ENCODE peak calls at places on chromosomes 16 and 17, in ten cellular contexts. One of them, this sample, is unnamed.

GRCh38 chr17:63550816-63551639 is 751 bp downstream of the DCAF7 start:
- DNase-seq in BE2C: peak
- DNase-seq in endothelial cell of umbilical vein: peak
- DNase-seq in heart right ventricle: no peak
- DNase-seq in thoracic aorta: no peak
- DNase-seq in fibroblast of the aortic adventitia: peak
- DNase-seq in neural progenitor cell: peak
- DNase-seq in body of pancreas: no peak
- DNase-seq in OCI-LY7: peak
- DNase-seq in A549: peak
- DNase-seq in this sample: peak

GRCh38 chr16:55711959-55712876 is 56.4 kb downstream of the SLC6A2 start:
- DNase-seq in BE2C: peak
- DNase-seq in endothelial cell of umbilical vein: peak
- DNase-seq in heart right ventricle: peak
- DNase-seq in thoracic aorta: no peak
- DNase-seq in fibroblast of the aortic adventitia: peak
- DNase-seq in neural progenitor cell: peak
- DNase-seq in body of pancreas: peak
- DNase-seq in OCI-LY7: peak
- DNase-seq in A549: peak
- DNase-seq in this sample: peak

GRCh38 chr16:55116165-55116894 is 185.7 kb downstream of the IRX5 start:
- DNase-seq in BE2C: no peak
- DNase-seq in endothelial cell of umbilical vein: no peak
- DNase-seq in heart right ventricle: no peak
- DNase-seq in thoracic aorta: no peak
- DNase-seq in fibroblast of the aortic adventitia: peak
- DNase-seq in neural progenitor cell: no peak
- DNase-seq in body of pancreas: no peak
- DNase-seq in OCI-LY7: no peak
- DNase-seq in A549: no peak
- DNase-seq in this sample: no peak

GRCh38 chr16:64297863-64298579 is 823.8 kb downstream of the CDH11 start:
- DNase-seq in BE2C: no peak
- DNase-seq in endothelial cell of umbilical vein: no peak
- DNase-seq in heart right ventricle: no peak
- DNase-seq in thoracic aorta: no peak
- DNase-seq in fibroblast of the aortic adventitia: no peak
- DNase-seq in neural progenitor cell: no peak
- DNase-seq in body of pancreas: no peak
- DNase-seq in OCI-LY7: no peak
- DNase-seq in A549: no peak
- DNase-seq in this sample: no peak

GRCh38 chr17:189444-189843 is 8.0 kb upstream of the DOC2B start:
- DNase-seq in BE2C: no peak
- DNase-seq in endothelial cell of umbilical vein: no peak
- DNase-seq in heart right ventricle: no peak
- DNase-seq in thoracic aorta: no peak
- DNase-seq in fibroblast of the aortic adventitia: no peak
- DNase-seq in neural progenitor cell: no peak
- DNase-seq in body of pancreas: no peak
- DNase-seq in OCI-LY7: no peak
- DNase-seq in A549: no peak
- DNase-seq in this sample: no peak

GRCh38 chr16:83956336-83957289 is 3.6 kb downstream of the OSGIN1 start:
- DNase-seq in BE2C: peak
- DNase-seq in endothelial cell of umbilical vein: peak
- DNase-seq in heart right ventricle: peak
- DNase-seq in thoracic aorta: peak
- DNase-seq in fibroblast of the aortic adventitia: peak
- DNase-seq in neural progenitor cell: peak
- DNase-seq in body of pancreas: peak
- DNase-seq in OCI-LY7: peak
- DNase-seq in A549: peak
- DNase-seq in this sample: peak

GRCh38 chr17:55167024-55167721 is 97.6 kb upstream of the HLF start:
- DNase-seq in BE2C: no peak
- DNase-seq in endothelial cell of umbilical vein: peak
- DNase-seq in heart right ventricle: no peak
- DNase-seq in thoracic aorta: no peak
- DNase-seq in fibroblast of the aortic adventitia: no peak
- DNase-seq in neural progenitor cell: no peak
- DNase-seq in body of pancreas: no peak
- DNase-seq in OCI-LY7: no peak
- DNase-seq in A549: no peak
- DNase-seq in this sample: no peak

GRCh38 chr16:569445-570254 is at the start of gene PIGQ:
- DNase-seq in BE2C: peak
- DNase-seq in endothelial cell of umbilical vein: peak
- DNase-seq in heart right ventricle: peak
- DNase-seq in thoracic aorta: peak
- DNase-seq in fibroblast of the aortic adventitia: peak
- DNase-seq in neural progenitor cell: peak
- DNase-seq in body of pancreas: peak
- DNase-seq in OCI-LY7: peak
- DNase-seq in A549: peak
- DNase-seq in this sample: peak

DNA sequence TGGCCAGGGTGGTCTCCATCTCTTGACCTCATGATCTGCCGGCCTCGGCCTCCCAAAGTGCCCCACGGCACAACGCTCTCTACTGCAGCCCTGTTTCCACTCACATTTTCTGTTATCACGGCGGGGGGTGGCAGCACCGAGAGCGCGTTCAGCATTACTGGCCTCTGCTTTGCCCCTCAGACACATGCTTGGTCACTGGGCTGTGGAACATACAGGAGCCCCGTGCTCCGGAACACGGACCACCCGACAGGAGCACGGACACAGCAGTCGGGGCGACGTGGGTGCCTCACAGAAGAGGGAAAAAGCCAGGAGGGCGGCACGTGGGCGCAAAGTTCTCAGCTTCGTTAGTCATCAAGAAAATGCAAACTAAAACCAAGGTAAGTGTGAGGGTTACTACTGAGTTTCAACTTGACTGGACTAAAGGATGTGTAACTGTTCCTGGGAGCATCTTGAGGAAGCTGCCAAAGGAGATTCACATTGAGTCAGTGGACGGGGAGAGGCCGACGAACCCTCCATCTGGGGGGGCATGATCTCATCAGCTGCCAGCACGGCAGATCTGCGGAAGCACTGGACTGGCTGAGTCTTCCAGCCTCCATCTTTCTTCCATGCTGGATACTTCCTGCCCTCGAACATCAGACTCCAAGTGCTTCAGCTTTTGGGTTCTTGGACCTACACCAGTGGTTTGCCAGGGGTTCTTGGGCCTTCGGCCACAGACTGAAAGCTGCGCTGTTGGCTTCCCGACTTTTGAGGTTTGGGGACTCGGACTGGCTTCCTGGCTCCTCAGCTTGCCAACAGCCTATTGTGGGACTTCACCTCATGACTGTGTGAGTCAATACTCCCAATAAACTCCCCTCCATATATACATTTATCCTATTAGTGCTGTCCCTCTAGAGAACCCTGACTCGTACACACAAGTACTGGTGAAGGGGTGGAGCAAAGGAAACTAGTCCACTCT is 106.8 kb downstream of the ZNF778 start:
- DNase-seq in BE2C: no peak
- DNase-seq in endothelial cell of umbilical vein: no peak
- DNase-seq in heart right ventricle: no peak
- DNase-seq in thoracic aorta: no peak
- DNase-seq in fibroblast of the aortic adventitia: peak
- DNase-seq in neural progenitor cell: no peak
- DNase-seq in body of pancreas: no peak
- DNase-seq in OCI-LY7: no peak
- DNase-seq in A549: no peak
- DNase-seq in this sample: no peak
- H3K4me3 ChIP-seq in BE2C: no peak
- H3K4me3 ChIP-seq in endothelial cell of umbilical vein: no peak
- H3K4me3 ChIP-seq in heart right ventricle: no peak
- H3K4me3 ChIP-seq in thoracic aorta: no peak
- H3K4me3 ChIP-seq in fibroblast of the aortic adventitia: no peak
- H3K4me3 ChIP-seq in neural progenitor cell: no peak
- H3K4me3 ChIP-seq in body of pancreas: no peak
- H3K4me3 ChIP-seq in OCI-LY7: no peak
- H3K4me3 ChIP-seq in A549: no peak
- H3K4me3 ChIP-seq in this sample: no peak

GRCh38 chr17:17664073-17664470 is 17.2 kb upstream of the RAI1 start:
- DNase-seq in BE2C: no peak
- DNase-seq in endothelial cell of umbilical vein: no peak
- DNase-seq in heart right ventricle: no peak
- DNase-seq in thoracic aorta: no peak
- DNase-seq in fibroblast of the aortic adventitia: no peak
- DNase-seq in neural progenitor cell: no peak
- DNase-seq in body of pancreas: no peak
- DNase-seq in OCI-LY7: no peak
- DNase-seq in A549: no peak
- DNase-seq in this sample: no peak

GRCh38 chr17:17663160-17664072 is 17.8 kb upstream of the RAI1 start:
- DNase-seq in BE2C: peak
- DNase-seq in endothelial cell of umbilical vein: peak
- DNase-seq in heart right ventricle: no peak
- DNase-seq in thoracic aorta: peak
- DNase-seq in fibroblast of the aortic adventitia: peak
- DNase-seq in neural progenitor cell: peak
- DNase-seq in body of pancreas: peak
- DNase-seq in OCI-LY7: peak
- DNase-seq in A549: peak
- DNase-seq in this sample: peak

GRCh38 chr17:17659340-17659739 is 21.9 kb upstream of the RAI1 start:
- DNase-seq in BE2C: no peak
- DNase-seq in endothelial cell of umbilical vein: no peak
- DNase-seq in heart right ventricle: no peak
- DNase-seq in thoracic aorta: no peak
- DNase-seq in fibroblast of the aortic adventitia: no peak
- DNase-seq in neural progenitor cell: no peak
- DNase-seq in body of pancreas: no peak
- DNase-seq in OCI-LY7: no peak
- DNase-seq in A549: no peak
- DNase-seq in this sample: no peak

GRCh38 chr17:17661134-17661533 is 20.1 kb upstream of the RAI1 start:
- DNase-seq in BE2C: no peak
- DNase-seq in endothelial cell of umbilical vein: no peak
- DNase-seq in heart right ventricle: no peak
- DNase-seq in thoracic aorta: no peak
- DNase-seq in fibroblast of the aortic adventitia: no peak
- DNase-seq in neural progenitor cell: no peak
- DNase-seq in body of pancreas: peak
- DNase-seq in OCI-LY7: no peak
- DNase-seq in A549: no peak
- DNase-seq in this sample: no peak

DNA sequence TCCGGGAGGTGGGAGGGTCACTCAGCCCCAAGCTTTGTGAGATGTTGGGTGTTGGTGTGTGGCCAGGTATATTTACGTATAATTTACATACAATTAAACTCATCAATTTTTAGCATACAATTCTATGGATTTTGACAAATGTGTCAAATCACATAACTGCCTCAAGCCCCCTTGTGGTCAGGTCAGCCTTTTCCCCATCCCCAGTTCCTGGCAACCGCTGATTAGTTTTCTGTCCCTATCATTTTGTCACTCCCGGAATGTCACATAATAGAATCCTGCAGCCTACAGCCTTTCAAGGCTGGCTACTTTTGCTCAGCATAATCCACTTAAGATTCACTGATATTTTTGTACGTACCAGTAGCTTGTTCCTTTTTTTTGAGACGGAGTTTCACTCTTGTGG is 19.4 kb upstream of the RAI1 start:
- DNase-seq in BE2C: peak
- DNase-seq in endothelial cell of umbilical vein: no peak
- DNase-seq in heart right ventricle: no peak
- DNase-seq in thoracic aorta: no peak
- DNase-seq in fibroblast of the aortic adventitia: no peak
- DNase-seq in neural progenitor cell: peak
- DNase-seq in body of pancreas: no peak
- DNase-seq in OCI-LY7: no peak
- DNase-seq in A549: no peak
- DNase-seq in this sample: no peak
- TF ChIP-seq CTCF in BE2C: peak
- TF ChIP-seq CTCF in endothelial cell of umbilical vein: peak
- TF ChIP-seq CTCF in heart right ventricle: no peak
- TF ChIP-seq CTCF in thoracic aorta: no peak
- TF ChIP-seq CTCF in fibroblast of the aortic adventitia: no peak
- TF ChIP-seq CTCF in neural progenitor cell: peak
- TF ChIP-seq CTCF in body of pancreas: no peak
- TF ChIP-seq CTCF in OCI-LY7: peak
- TF ChIP-seq CTCF in A549: peak
- TF ChIP-seq CTCF in this sample: peak

DNA sequence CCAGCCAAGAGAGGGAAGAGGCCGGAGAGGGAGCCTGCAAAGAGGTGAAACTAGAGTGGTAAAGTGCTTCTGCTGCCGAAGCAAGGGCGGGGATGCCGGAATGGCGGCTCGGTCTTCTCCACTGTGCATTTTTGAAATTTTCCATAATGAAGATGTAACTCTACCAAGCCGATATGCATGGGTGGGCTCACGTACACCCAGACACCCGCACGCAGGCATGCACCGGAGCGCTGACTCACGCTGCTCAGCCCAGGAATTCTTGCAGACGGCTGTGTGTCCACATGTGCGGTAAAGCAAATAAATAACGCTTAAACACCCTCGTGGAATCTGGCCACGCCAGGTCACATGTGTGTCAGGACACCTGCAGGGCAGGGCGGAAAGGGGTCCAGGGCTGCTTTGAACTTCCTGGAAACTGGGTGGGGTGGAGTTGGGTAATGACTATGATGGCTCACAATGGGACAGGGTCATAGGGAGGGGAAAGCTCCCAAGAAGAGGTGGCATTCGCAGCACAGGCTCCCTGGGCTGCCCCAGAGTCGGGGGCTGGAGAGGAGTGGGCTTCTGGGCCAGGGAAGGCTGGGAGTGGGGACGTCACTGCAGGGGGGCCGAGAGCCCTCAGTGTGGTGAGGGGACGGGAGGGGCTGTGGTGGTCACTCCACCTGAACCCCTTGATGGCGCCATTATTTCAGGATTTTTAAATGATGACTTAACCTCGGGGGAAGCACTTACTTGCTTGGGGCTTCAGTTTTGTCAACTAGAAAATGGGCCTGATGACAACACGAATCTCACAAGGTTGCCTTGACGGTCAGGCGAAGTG is 265.5 kb downstream of the PARN start:
- DNase-seq in BE2C: peak
- DNase-seq in endothelial cell of umbilical vein: no peak
- DNase-seq in heart right ventricle: no peak
- DNase-seq in thoracic aorta: no peak
- DNase-seq in fibroblast of the aortic adventitia: peak
- DNase-seq in neural progenitor cell: peak
- DNase-seq in body of pancreas: no peak
- DNase-seq in OCI-LY7: no peak
- DNase-seq in A549: peak
- DNase-seq in this sample: no peak
- H3K4me3 ChIP-seq in BE2C: peak
- H3K4me3 ChIP-seq in endothelial cell of umbilical vein: no peak
- H3K4me3 ChIP-seq in heart right ventricle: no peak
- H3K4me3 ChIP-seq in thoracic aorta: no peak
- H3K4me3 ChIP-seq in fibroblast of the aortic adventitia: no peak
- H3K4me3 ChIP-seq in neural progenitor cell: no peak
- H3K4me3 ChIP-seq in body of pancreas: no peak
- H3K4me3 ChIP-seq in OCI-LY7: no peak
- H3K4me3 ChIP-seq in A549: peak
- H3K4me3 ChIP-seq in this sample: no peak

GRCh38 chr16:15783985-15784384 is 72.8 kb downstream of the MYH11 start:
- DNase-seq in BE2C: no peak
- DNase-seq in endothelial cell of umbilical vein: no peak
- DNase-seq in heart right ventricle: no peak
- DNase-seq in thoracic aorta: no peak
- DNase-seq in fibroblast of the aortic adventitia: no peak
- DNase-seq in neural progenitor cell: no peak
- DNase-seq in body of pancreas: no peak
- DNase-seq in OCI-LY7: no peak
- DNase-seq in A549: no peak
- DNase-seq in this sample: no peak

GRCh38 chr16:15780805-15781204 is 76.0 kb downstream of the MYH11 start:
- DNase-seq in BE2C: no peak
- DNase-seq in endothelial cell of umbilical vein: no peak
- DNase-seq in heart right ventricle: no peak
- DNase-seq in thoracic aorta: no peak
- DNase-seq in fibroblast of the aortic adventitia: no peak
- DNase-seq in neural progenitor cell: no peak
- DNase-seq in body of pancreas: no peak
- DNase-seq in OCI-LY7: no peak
- DNase-seq in A549: no peak
- DNase-seq in this sample: no peak

GRCh38 chr16:15785386-15786059 is 71.3 kb downstream of the MYH11 start:
- DNase-seq in BE2C: no peak
- DNase-seq in endothelial cell of umbilical vein: no peak
- DNase-seq in heart right ventricle: no peak
- DNase-seq in thoracic aorta: no peak
- DNase-seq in fibroblast of the aortic adventitia: no peak
- DNase-seq in neural progenitor cell: no peak
- DNase-seq in body of pancreas: no peak
- DNase-seq in OCI-LY7: no peak
- DNase-seq in A549: no peak
- DNase-seq in this sample: no peak

GRCh38 chr16:15781650-15782049 is 75.2 kb downstream of the MYH11 start:
- DNase-seq in BE2C: no peak
- DNase-seq in endothelial cell of umbilical vein: no peak
- DNase-seq in heart right ventricle: no peak
- DNase-seq in thoracic aorta: no peak
- DNase-seq in fibroblast of the aortic adventitia: no peak
- DNase-seq in neural progenitor cell: no peak
- DNase-seq in body of pancreas: no peak
- DNase-seq in OCI-LY7: no peak
- DNase-seq in A549: no peak
- DNase-seq in this sample: no peak

DNA sequence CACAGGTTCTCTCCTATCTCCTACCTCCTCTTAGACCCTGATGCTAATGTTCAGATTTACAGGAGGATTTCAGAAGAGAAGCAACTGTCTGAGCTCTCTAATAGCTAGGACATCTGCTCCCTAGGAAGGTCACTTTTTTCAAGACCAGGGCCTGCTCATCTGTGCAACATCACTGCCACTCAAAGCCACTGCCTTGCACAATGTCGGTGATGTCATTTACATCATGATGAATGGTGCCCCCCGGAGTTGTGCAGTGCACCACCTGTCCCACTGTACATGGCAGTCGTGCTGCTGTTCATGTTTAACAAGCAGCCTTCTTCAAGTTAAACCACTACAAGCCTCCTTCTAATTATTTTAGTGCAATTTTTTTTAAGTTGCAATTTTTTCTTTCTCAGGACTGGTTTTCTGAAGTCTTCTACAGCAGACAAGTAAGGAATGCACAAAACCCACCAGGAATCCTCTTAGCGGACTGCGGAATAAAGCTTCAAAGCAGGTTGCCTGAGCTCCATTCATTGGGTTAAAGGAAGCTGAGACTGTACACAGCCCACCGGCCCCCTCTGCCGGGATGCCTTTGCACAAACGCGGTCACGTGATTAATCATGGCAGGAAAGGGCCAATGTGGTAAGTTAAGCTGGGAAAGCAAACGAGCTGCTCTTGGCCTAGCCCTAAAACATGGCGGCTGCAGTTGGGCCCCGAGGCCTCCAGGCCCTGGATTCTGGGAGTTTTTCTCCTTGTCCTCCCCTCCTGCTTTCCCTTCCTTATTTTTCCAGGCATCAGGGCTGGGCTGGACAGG is 74.1 kb downstream of the MYH11 start:
- DNase-seq in BE2C: peak
- DNase-seq in endothelial cell of umbilical vein: no peak
- DNase-seq in heart right ventricle: no peak
- DNase-seq in thoracic aorta: no peak
- DNase-seq in fibroblast of the aortic adventitia: no peak
- DNase-seq in neural progenitor cell: peak
- DNase-seq in body of pancreas: no peak
- DNase-seq in OCI-LY7: no peak
- DNase-seq in A549: no peak
- DNase-seq in this sample: peak
- TF ChIP-seq CTCF in BE2C: peak
- TF ChIP-seq CTCF in endothelial cell of umbilical vein: peak
- TF ChIP-seq CTCF in heart right ventricle: no peak
- TF ChIP-seq CTCF in thoracic aorta: no peak
- TF ChIP-seq CTCF in fibroblast of the aortic adventitia: no peak
- TF ChIP-seq CTCF in neural progenitor cell: peak
- TF ChIP-seq CTCF in body of pancreas: no peak
- TF ChIP-seq CTCF in OCI-LY7: no peak
- TF ChIP-seq CTCF in A549: no peak
- TF ChIP-seq CTCF in this sample: peak

This sample was measured in endodermal cell.